ENCODE peak calls at places on chromosomes 6 and 20, in six cellular contexts. S is bronchial epithelial cell, C is omental fat pad, R is AG09309, Q is cardiac muscle cell, O is ACHN. F is an unnamed sample.

GRCh38 chr6:127637830-127638229 is 60.9 kb downstream of the C6orf58 start:
- DNase-seq in S (no peak), C (no peak), R (peak; percentile 46), Q (peak; percentile 44), O (no peak), F (no peak)

GRCh38 chr6:137680678-137681346 is 186.2 kb upstream of the TNFAIP3 start:
- DNase-seq in S (peak; percentile 23), C (no peak), R (no peak), Q (peak; percentile 64), O (no peak), F (no peak)

GRCh38 chr20:31962741-31963140 is 5.2 kb upstream of the XKR7 start:
- DNase-seq in S (no peak), C (no peak), R (no peak), Q (no peak), O (no peak), F (no peak)

GRCh38 chr6:16275230-16275574 is 36.8 kb downstream of the GMPR start:
- DNase-seq in S (no peak), C (no peak), R (no peak), Q (no peak), O (no peak), F (no peak)

GRCh38 chr6:35083507-35083906 is 57.6 kb downstream of the TCP11 start:
- DNase-seq in S (no peak), C (no peak), R (no peak), Q (no peak), O (no peak), F (no peak)

GRCh38 chr6:34745277-34746103 is 11.8 kb upstream of the SNRPC start:
- DNase-seq in S (peak; percentile 93), C (no peak), R (no peak), Q (peak; percentile 62), O (no peak), F (no peak)

GRCh38 chr6:116553451-116553850 is at the start of gene CALHM4:
- DNase-seq in S (no peak), C (no peak), R (no peak), Q (no peak), O (no peak), F (no peak)

GRCh38 chr6:43733471-43734293 is 36.3 kb upstream of the VEGFA start:
- DNase-seq in S (peak; percentile 86), C (no peak), R (no peak), Q (no peak), O (no peak), F (no peak)

GRCh38 chr6:43086022-43086658 is 10.0 kb downstream of the PTK7 start:
- DNase-seq in S (no peak), C (no peak), R (no peak), Q (no peak), O (no peak), F (no peak)

GRCh38 chr20:52425253-52425652 is 233.7 kb upstream of the ZFP64 start:
- DNase-seq in S (peak; percentile 3), C (no peak), R (no peak), Q (peak; percentile 50), O (no peak), F (no peak)

GRCh38 chr20:32743237-32744112 is at the start of gene COMMD7:
- DNase-seq in S (peak; percentile 36), C (no peak), R (no peak), Q (peak; percentile 66), O (peak; percentile 39), F (no peak)

GRCh38 chr6:56242343-56242742 is 5.0 kb downstream of the COL21A1 start:
- DNase-seq in S (peak; percentile 85), C (no peak), R (no peak), Q (no peak), O (no peak), F (no peak)

GRCh38 chr6:393391-394221 is 2.1 kb downstream of the IRF4 start:
- DNase-seq in S (no peak), C (no peak), R (no peak), Q (no peak), O (no peak), F (no peak)

GRCh38 chr6:118722820-118723526 is 71.6 kb upstream of the CEP85L start:
- DNase-seq in S (peak; percentile 59), C (no peak), R (no peak), Q (no peak), O (no peak), F (no peak)

F was measured in ascending aorta.